ENCODE peak calls at places on chromosomes 6 and 20, in ten cellular contexts. Y, A, F, S, N, B, W, E, R and D are unnamed samples.

GRCh38 chr6:39090036-39090435 is 24.9 kb downstream of the SAYSD1 start:
- DNase-seq in N (no peak), S (no peak), E (no peak), W (no peak), A (no peak), R (no peak), Y (no peak), B (no peak), F (no peak), D (no peak)

GRCh38 chr6:32623693-32624092 is 13.5 kb upstream of the HLA-DQA1 start:
- DNase-seq in N (no peak), B (no peak), S (no peak), F (no peak), Y (no peak), R (no peak), A (no peak), E (no peak), W (no peak), D (no peak)

GRCh38 chr6:158644227-158645063 is at the start of gene DYNLT1:
- DNase-seq in B (peak; percentile 84), E (peak; percentile 98), R (peak; percentile 88), F (peak; percentile 91), A (peak; percentile 92), Y (peak; percentile 92), S (peak; percentile 98), N (peak; percentile 95), W (peak; percentile 95), D (peak; percentile 78)

GRCh38 chr6:96234476-96234875 is 218.7 kb downstream of the FUT9 start:
- DNase-seq in S (no peak), Y (no peak), B (peak; percentile 71), A (no peak), N (no peak), E (no peak), F (no peak), W (no peak), R (no peak), D (no peak)

GRCh38 chr6:146985111-146985510 is 219.1 kb upstream of the STXBP5 start:
- DNase-seq in N (no peak), W (no peak), E (no peak), S (no peak), Y (no peak), A (no peak), F (no peak), B (no peak), R (peak; percentile 64), D (no peak)

GRCh38 chr20:19626896-19627295 is 131.2 kb upstream of the RIN2 start:
- DNase-seq in W (no peak), Y (no peak), A (no peak), B (peak; percentile 7), E (no peak), S (no peak), F (no peak), N (no peak), R (peak; percentile 16), D (no peak)

GRCh38 chr6:73878403-73878802 is 182.4 kb downstream of the CD109 start:
- DNase-seq in E (no peak), R (no peak), Y (no peak), N (no peak), F (no peak), B (peak; percentile 16), S (no peak), A (no peak), W (no peak), D (no peak)

GRCh38 chr6:21381336-21381963 is 212.1 kb upstream of the SOX4 start:
- DNase-seq in B (no peak), N (no peak), R (peak; percentile 89), A (no peak), Y (no peak), F (no peak), E (no peak), S (no peak), W (no peak), D (no peak)

GRCh38 chr20:39885975-39886649 is 802.9 kb downstream of the MAFB start:
- DNase-seq in W (peak; percentile 38), A (peak; percentile 65), R (peak; percentile 13), B (peak; percentile 90), Y (peak; percentile 87), F (peak; percentile 64), S (peak; percentile 55), E (peak; percentile 29), N (peak; percentile 63), D (no peak)

GRCh38 chr20:18679020-18679419 is 91.2 kb downstream of the DTD1 start:
- DNase-seq in N (no peak), R (no peak), F (no peak), S (no peak), A (no peak), Y (no peak), W (peak; percentile 43), E (no peak), B (peak; percentile 42), D (no peak)

GRCh38 chr20:38231786-38232130 is 28.8 kb downstream of the KIAA1755 start:
- DNase-seq in W (no peak), Y (no peak), S (no peak), B (peak; percentile 71), F (peak; percentile 64), E (no peak), A (no peak), R (no peak), N (no peak), D (no peak)

GRCh38 chr6:135877666-135878065 is 26.2 kb downstream of the PDE7B start:
- DNase-seq in S (no peak), R (no peak), E (no peak), N (no peak), W (no peak), F (no peak), A (no peak), B (no peak), Y (no peak), D (no peak)

GRCh38 chr6:148525453-148525852 is 182.8 kb downstream of the SASH1 start:
- DNase-seq in A (no peak), B (peak; percentile 96), N (no peak), Y (no peak), R (peak; percentile 62), W (no peak), E (no peak), F (no peak), S (no peak), D (no peak)

GRCh38 chr20:22692119-22692475 is 107.7 kb upstream of the FOXA2 start:
- DNase-seq in B (no peak), E (no peak), A (no peak), Y (no peak), F (no peak), W (no peak), S (no peak), N (no peak), R (no peak), D (no peak)

DNA sequence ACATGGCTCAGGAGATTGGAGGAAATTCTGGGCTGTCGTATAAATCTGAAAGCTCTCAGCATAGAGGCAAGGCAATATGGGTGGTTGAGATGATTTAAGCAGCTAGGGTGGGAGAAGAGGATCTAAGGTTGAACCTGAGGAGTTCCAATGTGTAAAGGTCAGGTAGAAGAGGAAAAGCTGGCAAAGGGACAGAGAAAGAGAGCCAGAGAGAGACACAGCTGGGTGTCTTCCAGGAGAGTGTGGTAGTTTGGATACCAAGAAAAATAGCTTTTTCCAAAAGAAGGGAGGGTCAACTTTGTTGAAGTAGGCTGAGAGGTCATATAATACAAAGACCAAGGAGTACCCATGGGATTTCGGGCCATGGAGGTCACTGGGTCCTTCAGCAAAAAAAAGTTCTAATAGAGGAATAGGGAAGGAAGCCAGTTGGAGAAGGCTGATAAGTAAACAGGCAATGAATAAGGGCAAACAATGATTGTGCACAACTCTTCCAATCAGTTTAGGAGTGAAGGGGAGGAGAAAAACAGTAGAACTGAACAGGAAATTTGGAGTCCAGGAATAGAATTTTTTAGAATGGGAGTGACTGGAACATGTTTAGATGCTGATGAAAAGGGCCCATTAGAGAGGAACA is 135.1 kb downstream of the QRSL1 start:
- DNase-seq in N (no peak), S (no peak), A (no peak), B (no peak), E (no peak), R (no peak), Y (no peak), F (no peak), W (no peak), D (no peak)
- H3K27ac ChIP-seq in N (no peak overlapping the region), S (peak overlapping the region; percentile 24), A (peak overlapping the region; percentile 86), B (no peak overlapping the region), E (no peak overlapping the region), R (no peak overlapping the region), Y (no peak overlapping the region), F (no peak overlapping the region), W (peak overlapping the region; percentile 68), D (no peak overlapping the region)

GRCh38 chr20:8190043-8190880 is 58.2 kb downstream of the PLCB1 start:
- DNase-seq in F (no peak), R (no peak), Y (no peak), N (no peak), S (no peak), W (no peak), E (peak; percentile 3), A (no peak), B (no peak), D (no peak)
- H3K27ac ChIP-seq in F (no peak overlapping the region), R (no peak overlapping the region), Y (no peak overlapping the region), N (no peak overlapping the region), S (no peak overlapping the region), W (no peak overlapping the region), E (no peak overlapping the region), A (no peak overlapping the region), B (no peak overlapping the region), D (no peak overlapping the region)

GRCh38 chr20:33277471-33278441 is 5.3 kb upstream of the BPIFB1 start:
- DNase-seq in N (no peak), R (peak; percentile 26), E (no peak), W (peak; percentile 73), F (no peak), B (no peak), S (no peak), A (peak; percentile 55), Y (no peak), D (no peak)

GRCh38 chr20:33280000-33280680 is 2.9 kb upstream of the BPIFB1 start:
- DNase-seq in W (no peak), S (no peak), F (no peak), E (no peak), B (no peak), A (no peak), R (no peak), Y (no peak), N (no peak), D (no peak)

GRCh38 chr20:33280775-33281174 is 2.2 kb upstream of the BPIFB1 start:
- DNase-seq in R (no peak), B (no peak), Y (no peak), S (no peak), F (no peak), A (no peak), E (no peak), W (no peak), N (no peak), D (no peak)

GRCh38 chr20:33278700-33279099 is 4.3 kb upstream of the BPIFB1 start:
- DNase-seq in S (no peak), Y (no peak), R (no peak), F (no peak), B (no peak), E (no peak), A (no peak), N (no peak), W (no peak), D (no peak)

GRCh38 chr20:33279261-33279910 is 3.6 kb upstream of the BPIFB1 start:
- DNase-seq in F (no peak), E (no peak), B (no peak), A (no peak), S (no peak), Y (no peak), W (no peak), N (no peak), R (no peak), D (no peak)
- H3K27ac ChIP-seq in F (no peak overlapping the region), E (no peak overlapping the region), B (no peak overlapping the region), A (no peak overlapping the region), S (no peak overlapping the region), Y (no peak overlapping the region), W (no peak overlapping the region), N (no peak overlapping the region), R (no peak overlapping the region), D (no peak overlapping the region)

GRCh38 chr6:108732101-108732870 is 115.9 kb upstream of the ARMC2 start:
- DNase-seq in E (no peak), B (peak; percentile 74), A (no peak), N (no peak), R (peak; percentile 87), S (no peak), F (no peak), Y (no peak), W (peak; percentile 63), D (no peak)
- H3K27ac ChIP-seq in E (no peak overlapping the region), B (peak overlapping the region; percentile 24), A (no peak overlapping the region), N (no peak overlapping the region), R (peak overlapping the region; percentile 86), S (no peak overlapping the region), F (no peak overlapping the region), Y (no peak overlapping the region), W (no peak overlapping the region), D (no peak overlapping the region)